ENCODE peak calls at places on chromosomes 12 and 14, in six cellular contexts. R, F, W, U, Z and K are unnamed samples.

GRCh38 chr14:61611880-61612630 is 83.3 kb upstream of the HIF1A start:
- DNase-seq in W (peak), Z (no peak), U (peak), F (no peak), R (no peak), K (no peak)

GRCh38 chr12:19971396-19971802 is 396.9 kb upstream of the PDE3A start:
- DNase-seq in F (no peak), U (peak), Z (no peak), R (no peak), W (no peak), K (peak)

GRCh38 chr12:46442239-46442638 is 69.7 kb upstream of the SLC38A2 start:
- DNase-seq in R (no peak), F (no peak), Z (no peak), U (peak), W (peak), K (no peak)

GRCh38 chr12:114760151-114760877 is 76.3 kb upstream of the TBX3 start:
- DNase-seq in F (no peak), Z (no peak), W (no peak), U (no peak), R (no peak), K (no peak)

GRCh38 chr14:75476274-75476995 is 45.8 kb upstream of the BATF start:
- DNase-seq in F (no peak), Z (no peak), W (no peak), U (peak), R (no peak), K (peak)

GRCh38 chr14:105398044-105398725 is at the start of gene TEX22:
- DNase-seq in R (peak), F (peak), Z (peak), U (peak), W (peak), K (peak)

GRCh38 chr14:99664636-99665273 is 19.3 kb upstream of the CYP46A1 start:
- DNase-seq in F (no peak), U (no peak), W (no peak), Z (no peak), R (no peak), K (no peak)

GRCh38 chr12:93441111-93441616 is 583 bp downstream of the UBE2N start:
- DNase-seq in U (no peak), R (peak), F (peak), Z (peak), W (peak), K (no peak)

GRCh38 chr14:59454131-59454530 is 11.0 kb downstream of the GPR135 start:
- DNase-seq in R (no peak), W (peak), U (peak), F (no peak), Z (no peak), K (no peak)

GRCh38 chr12:6548556-6549378 is 7.1 kb downstream of the IFFO1 start:
- DNase-seq in R (no peak), U (peak), F (no peak), W (peak), Z (no peak), K (no peak)